ENCODE peak calls at places on chromosome 20, in seven cellular contexts. K is activated naive CD8-positive, alpha-beta T cell treated with anti-CD3 and anti-CD28 coated beads, Interleukin-2, amount 50 U/mL, for 16 hours; T is neural crest cell; N is T-cell; V is HFF-Myc; R is fibroblast of the aortic adventitia; A is activated T-cell treated with anti-CD3 and anti-CD28 coated beads, Interleukin-2, amount 50 U/mL, for 72 hours. Q is an unnamed sample.

GRCh38 chr20:45444050-45444449 is 25.5 kb upstream of the WFDC2 start:
- DNase-seq in R (no peak), V (no peak), N (no peak), K (no peak), T (no peak), A (peak), Q (no peak)

GRCh38 chr20:3887870-3888614 is 1.1 kb upstream of the PANK2 start:
- DNase-seq in A (no peak), V (no peak), N (no peak), K (no peak), R (no peak), T (no peak), Q (no peak)

GRCh38 chr20:38143646-38144554 is 21.2 kb downstream of the TGM2 start:
- DNase-seq in K (no peak), A (no peak), R (peak), T (no peak), V (no peak), N (no peak), Q (no peak)

GRCh38 chr20:17109307-17109706 is 117.5 kb upstream of the PCSK2 start:
- DNase-seq in N (no peak), V (no peak), K (no peak), R (no peak), A (no peak), T (no peak), Q (no peak)

GRCh38 chr20:57540889-57541288 is 15.9 kb upstream of the CTCFL start:
- DNase-seq in N (no peak), K (no peak), A (no peak), R (no peak), T (no peak), V (no peak), Q (no peak)

GRCh38 chr20:19252670-19253120 is 40.3 kb downstream of the SLC24A3 start:
- DNase-seq in N (no peak), K (no peak), T (no peak), A (no peak), R (no peak), V (no peak), Q (no peak)

GRCh38 chr20:32336918-32337347 is 21.2 kb upstream of the ASXL1 start:
- DNase-seq in T (no peak), V (no peak), R (peak), K (no peak), A (no peak), N (no peak), Q (no peak)

GRCh38 chr20:33373735-33374605 is 27.3 kb downstream of the CDK5RAP1 start:
- DNase-seq in V (peak), A (no peak), K (no peak), T (no peak), N (no peak), R (peak), Q (no peak)

Q was measured in T follicular helper cell.